ENCODE peak calls at places on chromosomes 2 and 18, in six cellular contexts. G is nephron progenitor cell, V is right atrium auricular region, R is H4, Q is HTR-8/SVneo, F is BJ. L is an unnamed sample.

GRCh38 chr2:23386422-23387220 is 1.6 kb downstream of the KLHL29 start:
- DNase-seq in G (peak), V (no peak), R (no peak), Q (peak), F (no peak), L (peak)

GRCh38 chr2:20414806-20415205 is 32.1 kb upstream of the RHOB start:
- DNase-seq in G (no peak), V (peak), R (no peak), Q (no peak), F (no peak), L (no peak)

GRCh38 chr2:207108440-207108839 is 57.3 kb downstream of the KLF7 start:
- DNase-seq in G (no peak), V (no peak), R (no peak), Q (no peak), F (no peak), L (no peak)

GRCh38 chr2:28981016-28981441 is at the start of gene TOGARAM2:
- DNase-seq in G (peak), V (no peak), R (no peak), Q (no peak), F (no peak), L (no peak)

GRCh38 chr2:9212010-9212638 is 5.5 kb downstream of the ASAP2 start:
- DNase-seq in G (no peak), V (peak), R (no peak), Q (no peak), F (no peak), L (no peak)

GRCh38 chr2:192250961-192251360 is 56.2 kb upstream of the TMEFF2 start:
- DNase-seq in G (no peak), V (no peak), R (no peak), Q (no peak), F (no peak), L (no peak)

GRCh38 chr18:77111449-77112160 is 21.0 kb downstream of the MBP start:
- DNase-seq in G (no peak), V (peak), R (no peak), Q (no peak), F (no peak), L (no peak)

GRCh38 chr2:45607701-45608100 is 3.4 kb downstream of the SRBD1 start:
- DNase-seq in G (no peak), V (no peak), R (peak), Q (peak), F (no peak), L (peak)

GRCh38 chr2:145488571-145488970 is 968.7 kb upstream of the ZEB2 start:
- DNase-seq in G (no peak), V (no peak), R (no peak), Q (no peak), F (no peak), L (peak)

L was measured in SJCRH30.